ENCODE peak calls at places on chromosome 2, in ten cellular contexts. T is CD8-positive, alpha-beta T cell; F is GM12864; U is neural crest cell; A is fibroblast of the aortic adventitia; E is BE2C; V is progenitor cell of endocrine pancreas; X is spleen; M is fibroblast of mammary gland; G is cardiac fibroblast. Z is an unnamed sample.

GRCh38 chr2:241895732-241896641 is 26.5 kb downstream of the RTP5 start:
- DNase-seq in T (peak), F (no peak), U (peak), A (peak), E (no peak), V (no peak), X (peak), M (peak), G (peak), Z (no peak)

GRCh38 chr2:54726940-54727339 is 3.5 kb downstream of the EML6 start:
- DNase-seq in T (no peak), F (no peak), U (no peak), A (no peak), E (no peak), V (no peak), X (no peak), M (peak), G (peak), Z (no peak)

GRCh38 chr2:64793701-64794100 is 140.0 kb upstream of the SERTAD2 start:
- DNase-seq in T (no peak), F (no peak), U (no peak), A (peak), E (no peak), V (no peak), X (no peak), M (peak), G (peak), Z (no peak)

GRCh38 chr2:38685116-38685735 is 19.3 kb downstream of the GALM start:
- DNase-seq in T (no peak), F (no peak), U (no peak), A (peak), E (peak), V (no peak), X (no peak), M (peak), G (peak), Z (no peak)

GRCh38 chr2:16152928-16153753 is 212.8 kb downstream of the MYCN start:
- DNase-seq in T (no peak), F (no peak), U (no peak), A (no peak), E (peak), V (no peak), X (no peak), M (no peak), G (no peak), Z (no peak)

GRCh38 chr2:190682168-190682567 is 33.3 kb downstream of the NAB1 start:
- DNase-seq in T (no peak), F (no peak), U (no peak), A (peak), E (no peak), V (no peak), X (no peak), M (peak), G (peak), Z (no peak)

GRCh38 chr2:187544371-187545080 is 9.7 kb downstream of the TFPI start:
- DNase-seq in T (no peak), F (no peak), U (no peak), A (peak), E (no peak), V (no peak), X (no peak), M (no peak), G (no peak), Z (no peak)

GRCh38 chr2:37211939-37212338 is 15.6 kb downstream of the CEBPZOS start:
- DNase-seq in T (no peak), F (no peak), U (no peak), A (no peak), E (no peak), V (no peak), X (no peak), M (no peak), G (no peak), Z (no peak)

GRCh38 chr2:106561803-106562202 is 74.6 kb downstream of the CD8B2 start:
- DNase-seq in T (no peak), F (no peak), U (no peak), A (no peak), E (no peak), V (no peak), X (no peak), M (no peak), G (no peak), Z (no peak)

GRCh38 chr2:171882095-171882769 is 11.8 kb downstream of the SLC25A12 start:
- DNase-seq in T (no peak), F (no peak), U (no peak), A (no peak), E (no peak), V (no peak), X (no peak), M (peak), G (no peak), Z (no peak)

GRCh38 chr2:219149667-219150066 is 10.9 kb downstream of the NHEJ1 start:
- DNase-seq in T (no peak), F (no peak), U (no peak), A (no peak), E (no peak), V (no peak), X (no peak), M (no peak), G (peak), Z (no peak)

GRCh38 chr2:70607121-70607551 is 53.5 kb upstream of the TGFA start:
- DNase-seq in T (no peak), F (no peak), U (no peak), A (no peak), E (no peak), V (no peak), X (no peak), M (peak), G (no peak), Z (no peak)

GRCh38 chr2:67733517-67733916 is 329.3 kb downstream of the C1D start:
- DNase-seq in T (no peak), F (no peak), U (peak), A (peak), E (peak), V (no peak), X (peak), M (peak), G (peak), Z (peak)

GRCh38 chr2:229810786-229811185 is 96.4 kb upstream of the DNER start:
- DNase-seq in T (no peak), F (no peak), U (no peak), A (peak), E (no peak), V (no peak), X (no peak), M (no peak), G (no peak), Z (no peak)

GRCh38 chr2:190910341-190911136 is 29.9 kb downstream of the GLS start:
- DNase-seq in T (no peak), F (no peak), U (no peak), A (peak), E (no peak), V (no peak), X (no peak), M (peak), G (peak), Z (no peak)

GRCh38 chr2:174748948-174749347 is 15.3 kb downstream of the CHRNA1 start:
- DNase-seq in T (peak), F (no peak), U (peak), A (peak), E (peak), V (peak), X (no peak), M (peak), G (peak), Z (peak)

GRCh38 chr2:108605947-108606346 is 71.7 kb downstream of the LIMS1 start:
- DNase-seq in T (no peak), F (no peak), U (no peak), A (no peak), E (no peak), V (no peak), X (no peak), M (no peak), G (no peak), Z (no peak)

GRCh38 chr2:207767461-207768167 is 2.1 kb downstream of the FZD5 start:
- DNase-seq in T (no peak), F (no peak), U (no peak), A (no peak), E (peak), V (peak), X (peak), M (peak), G (peak), Z (peak)
- TF ChIP-seq CTCF in T (no peak), F (no peak), U (peak), A (peak), E (peak), V (peak), X (peak), M (peak), G (peak), Z (no peak)

DNA sequence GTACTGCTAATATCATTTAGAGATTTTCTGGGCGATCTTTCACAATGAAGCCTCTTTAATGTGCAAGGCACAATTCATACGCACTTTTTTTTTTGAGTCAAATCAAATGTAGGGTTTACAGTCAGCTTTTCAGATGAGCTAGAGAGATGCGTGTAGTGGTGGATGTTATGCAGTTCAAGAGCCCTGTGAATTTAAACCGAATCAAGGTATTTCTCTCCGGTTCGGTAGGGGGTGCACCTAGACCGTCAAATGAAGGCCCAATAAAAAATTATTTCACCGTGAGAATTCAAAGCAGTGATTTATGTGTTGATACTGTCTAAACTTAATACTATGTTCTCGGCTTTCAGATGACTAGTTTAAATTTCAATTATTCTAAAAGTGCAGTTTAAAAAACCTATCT is 1.1 kb downstream of the PTH2R start:
- DNase-seq in T (no peak), F (no peak), U (no peak), A (peak), E (peak), V (no peak), X (no peak), M (peak), G (peak), Z (peak)
- TF ChIP-seq CTCF in T (no peak), F (peak), U (peak), A (no peak), E (peak), V (peak), X (no peak), M (peak), G (peak), Z (no peak)

GRCh38 chr2:72911256-72911655 is 6.1 kb upstream of the EMX1 start:
- DNase-seq in T (no peak), F (no peak), U (no peak), A (no peak), E (no peak), V (no peak), X (no peak), M (peak), G (no peak), Z (no peak)
- TF ChIP-seq CTCF in T (no peak), F (no peak), U (no peak), A (no peak), E (no peak), V (no peak), X (no peak), M (no peak), G (no peak), Z (no peak)

GRCh38 chr2:85112906-85113625 is 20.1 kb upstream of the TCF7L1 start:
- DNase-seq in T (no peak), F (no peak), U (no peak), A (no peak), E (no peak), V (no peak), X (no peak), M (peak), G (peak), Z (no peak)
- TF ChIP-seq CTCF in T (no peak), F (no peak), U (no peak), A (no peak), E (no peak), V (no peak), X (no peak), M (no peak), G (no peak), Z (no peak)

DNA sequence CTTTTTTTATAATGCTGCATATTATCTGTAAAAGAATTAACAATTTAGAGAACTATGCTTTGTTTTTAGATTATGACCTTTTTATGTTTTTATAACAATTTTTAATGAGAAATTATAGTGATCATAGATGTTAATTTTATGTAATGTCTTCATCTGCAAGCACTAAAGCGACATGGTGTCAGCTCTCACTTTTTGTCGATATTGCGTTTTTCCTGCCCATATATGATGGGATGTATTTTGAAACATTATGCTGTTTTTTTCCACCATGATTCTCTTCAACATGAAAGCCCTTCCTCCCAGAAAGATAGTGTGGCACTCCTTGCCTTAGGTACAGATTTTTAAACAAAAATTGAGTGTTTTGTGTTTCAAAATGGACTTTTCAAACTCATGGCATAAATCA is 104.3 kb downstream of the KCNH7 start:
- DNase-seq in T (no peak), F (no peak), U (no peak), A (no peak), E (no peak), V (no peak), X (no peak), M (no peak), G (no peak), Z (no peak)
- TF ChIP-seq CTCF in T (no peak), F (no peak), U (no peak), A (no peak), E (no peak), V (no peak), X (no peak), M (no peak), G (no peak), Z (no peak)

DNA sequence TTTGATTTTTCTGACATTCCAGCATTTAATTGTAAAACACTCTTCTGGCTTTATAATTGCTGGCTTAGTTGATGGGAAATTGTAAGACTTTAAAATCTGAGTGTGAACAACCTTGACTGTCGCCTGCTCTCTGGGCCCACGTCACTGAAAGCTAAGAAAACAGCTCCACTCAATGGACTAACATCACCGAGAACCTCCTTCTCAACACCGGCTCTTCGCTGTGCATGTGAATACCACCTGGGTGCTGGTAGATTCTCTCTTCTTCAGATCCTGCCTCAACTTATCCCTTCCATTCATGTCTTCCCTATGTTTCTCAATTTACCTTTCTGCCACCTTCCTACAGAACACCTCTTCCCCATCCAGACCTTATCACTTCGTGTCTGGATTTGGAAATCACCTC is 523.1 kb upstream of the ID2 start:
- DNase-seq in T (no peak), F (no peak), U (no peak), A (no peak), E (no peak), V (no peak), X (no peak), M (no peak), G (no peak), Z (no peak)
- TF ChIP-seq CTCF in T (no peak), F (no peak), U (no peak), A (no peak), E (no peak), V (no peak), X (no peak), M (no peak), G (no peak), Z (no peak)

DNA sequence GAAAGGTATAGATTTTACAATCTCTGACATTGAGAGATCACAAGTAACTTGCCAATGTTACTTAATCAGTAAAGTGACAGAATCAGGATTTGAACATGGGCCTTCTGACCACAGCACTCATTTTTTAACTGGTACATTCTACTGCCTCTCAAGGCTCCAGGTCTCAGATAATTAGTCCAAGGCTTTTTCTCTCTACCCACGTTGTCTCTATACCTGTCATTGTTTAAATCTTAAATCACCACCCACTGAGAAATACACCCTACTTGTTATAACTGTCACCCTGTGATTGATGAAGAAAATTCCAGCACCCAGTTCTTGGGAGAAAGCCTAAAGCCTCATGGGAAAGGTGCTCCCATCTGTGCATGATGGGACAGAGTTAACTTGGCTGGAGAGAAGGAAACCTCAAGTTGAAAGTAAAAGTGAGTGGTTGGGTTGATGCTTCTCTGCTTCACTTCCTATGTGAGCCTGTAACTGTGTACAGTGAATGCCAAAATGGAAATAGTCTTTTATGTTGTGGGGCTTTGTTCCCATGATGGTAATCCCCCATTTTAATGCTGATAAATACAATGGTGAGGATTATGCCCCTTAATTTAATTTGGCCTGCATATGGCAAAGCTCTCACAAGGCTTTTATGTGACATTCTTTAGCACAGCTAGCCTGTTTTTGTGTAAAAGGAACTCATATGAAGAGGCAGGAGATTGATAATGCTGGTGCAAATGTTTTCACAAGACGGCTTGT is 190.1 kb upstream of the SP5 start:
- DNase-seq in T (no peak), F (no peak), U (no peak), A (peak), E (no peak), V (no peak), X (no peak), M (peak), G (no peak), Z (peak)
- TF ChIP-seq CTCF in T (no peak), F (no peak), U (no peak), A (no peak), E (no peak), V (no peak), X (no peak), M (no peak), G (no peak), Z (no peak)

DNA sequence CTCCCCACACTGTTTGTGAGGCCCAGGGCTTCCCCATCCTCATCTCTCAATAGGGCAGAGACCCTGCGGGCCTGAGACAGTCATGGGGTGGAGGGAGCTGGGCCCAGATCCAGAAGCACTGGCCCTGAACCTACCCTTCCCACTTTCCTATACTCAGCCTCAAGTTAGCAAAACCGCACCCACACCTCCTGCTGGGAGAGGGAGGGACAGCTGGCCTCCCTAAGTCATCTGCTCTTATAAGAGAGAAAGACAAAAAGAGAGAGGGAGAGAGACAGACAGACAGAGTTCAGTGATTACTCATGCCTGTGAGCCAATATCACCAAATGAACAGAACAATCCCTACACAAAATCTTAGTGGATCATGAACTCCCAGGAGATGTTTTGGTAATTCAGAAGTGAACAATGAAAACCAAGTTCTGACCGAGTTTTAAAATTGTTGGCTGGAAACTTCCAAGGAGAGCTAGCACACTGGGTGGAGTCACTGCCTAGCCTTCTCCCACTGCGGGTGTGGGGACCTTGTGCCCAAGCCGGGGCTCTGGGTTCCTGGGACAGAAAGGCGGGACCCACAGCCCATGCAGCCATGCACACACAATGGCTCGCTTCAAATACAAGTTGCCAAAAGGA is 130.5 kb downstream of the PXDN start:
- DNase-seq in T (no peak), F (no peak), U (no peak), A (peak), E (no peak), V (no peak), X (no peak), M (peak), G (peak), Z (no peak)
- TF ChIP-seq CTCF in T (no peak), F (no peak), U (no peak), A (peak), E (no peak), V (no peak), X (no peak), M (peak), G (peak), Z (no peak)

GRCh38 chr2:127054604-127054930 is 52.4 kb downstream of the BIN1 start:
- DNase-seq in T (no peak), F (no peak), U (no peak), A (no peak), E (peak), V (no peak), X (peak), M (no peak), G (no peak), Z (no peak)

GRCh38 chr2:127051780-127052067 is 55.2 kb downstream of the BIN1 start:
- DNase-seq in T (no peak), F (no peak), U (no peak), A (no peak), E (no peak), V (no peak), X (no peak), M (no peak), G (no peak), Z (no peak)

GRCh38 chr2:127053731-127054603 is 53.0 kb downstream of the BIN1 start:
- DNase-seq in T (no peak), F (no peak), U (no peak), A (no peak), E (peak), V (no peak), X (peak), M (peak), G (no peak), Z (no peak)

GRCh38 chr2:127052068-127052770 is 54.7 kb downstream of the BIN1 start:
- DNase-seq in T (no peak), F (no peak), U (no peak), A (no peak), E (peak), V (no peak), X (peak), M (no peak), G (no peak), Z (no peak)

GRCh38 chr2:127052771-127053691 is 53.9 kb downstream of the BIN1 start:
- DNase-seq in T (no peak), F (no peak), U (no peak), A (no peak), E (peak), V (no peak), X (peak), M (no peak), G (no peak), Z (no peak)
- TF ChIP-seq CTCF in T (no peak), F (no peak), U (no peak), A (no peak), E (no peak), V (no peak), X (no peak), M (no peak), G (no peak), Z (no peak)

GRCh38 chr2:181954538-181954883 is 31.1 kb upstream of the PPP1R1C start:
- DNase-seq in T (no peak), F (no peak), U (no peak), A (no peak), E (no peak), V (no peak), X (no peak), M (peak), G (no peak), Z (no peak)
- TF ChIP-seq CTCF in T (no peak), F (no peak), U (no peak), A (no peak), E (no peak), V (no peak), X (peak), M (no peak), G (no peak), Z (no peak)

Z was measured in GM20000.